ENCODE peak calls at places on chromosomes 5 and 9, in four cellular contexts. One of them, this sample, is unnamed.
A peak's percentile ranks its signal among the peaks of the same experiment; 100 is the strongest.

GRCh38 chr5:120476063-120476462 is 12.0 kb downstream of the PRR16 start:
- DNase-seq in OCI-LY7: no peak
- DNase-seq in PC-3: no peak
- DNase-seq in GM23248: no peak
- DNase-seq in this sample: no peak

GRCh38 chr9:87504938-87505337 is 7.3 kb downstream of the DAPK1 start:
- DNase-seq in GM23248: no peak
- DNase-seq in PC-3: no peak
- DNase-seq in OCI-LY7: no peak
- DNase-seq in this sample: no peak

GRCh38 chr5:98763001-98763630 is 10.3 kb upstream of the RGMB start:
- DNase-seq in PC-3: peak; percentile 63
- DNase-seq in OCI-LY7: no peak
- DNase-seq in GM23248: peak; percentile 71
- DNase-seq in this sample: peak; percentile 58

GRCh38 chr5:170277953-170278352 is 19.6 kb downstream of the LCP2 start:
- DNase-seq in OCI-LY7: peak; percentile 47
- DNase-seq in PC-3: no peak
- DNase-seq in GM23248: no peak
- DNase-seq in this sample: no peak

GRCh38 chr5:2752059-2752874 is 790 bp upstream of the IRX2 start:
- DNase-seq in PC-3: peak; percentile 28
- DNase-seq in GM23248: peak; percentile 81
- DNase-seq in OCI-LY7: no peak
- DNase-seq in this sample: peak; percentile 54

GRCh38 chr9:93058357-93059096 is at the start of gene SUSD3:
- DNase-seq in PC-3: peak; percentile 73
- DNase-seq in GM23248: no peak
- DNase-seq in OCI-LY7: peak; percentile 97
- DNase-seq in this sample: peak; percentile 93

GRCh38 chr9:13939129-13939528 is 374.8 kb downstream of the NFIB start:
- DNase-seq in PC-3: peak; percentile 73
- DNase-seq in GM23248: peak; percentile 89
- DNase-seq in OCI-LY7: no peak
- DNase-seq in this sample: no peak

GRCh38 chr9:87569008-87569908 is 71.6 kb downstream of the DAPK1 start:
- DNase-seq in GM23248: no peak
- DNase-seq in OCI-LY7: peak; percentile 26
- DNase-seq in PC-3: no peak
- DNase-seq in this sample: peak; percentile 23

GRCh38 chr9:98080780-98081179 is 24.2 kb downstream of the NANS start:
- DNase-seq in OCI-LY7: no peak
- DNase-seq in GM23248: no peak
- DNase-seq in PC-3: no peak
- DNase-seq in this sample: no peak

GRCh38 chr9:76459691-76460635 is 981 bp downstream of the GCNT1 start:
- DNase-seq in OCI-LY7: peak; percentile 71
- DNase-seq in PC-3: peak; percentile 43
- DNase-seq in GM23248: peak; percentile 86
- DNase-seq in this sample: peak; percentile 76

GRCh38 chr5:6731465-6732237 is 18.4 kb downstream of the TENT4A start:
- DNase-seq in GM23248: peak; percentile 50
- DNase-seq in OCI-LY7: no peak
- DNase-seq in PC-3: no peak
- DNase-seq in this sample: peak; percentile 32

GRCh38 chr5:343461-344401 is 22.2 kb downstream of the AHRR start:
- DNase-seq in GM23248: peak; percentile 94
- DNase-seq in OCI-LY7: no peak
- DNase-seq in PC-3: peak; percentile 34
- DNase-seq in this sample: peak; percentile 71

GRCh38 chr5:88837817-88838216 is 45.2 kb downstream of the MEF2C start:
- DNase-seq in OCI-LY7: no peak
- DNase-seq in GM23248: no peak
- DNase-seq in PC-3: no peak
- DNase-seq in this sample: no peak

GRCh38 chr5:32307769-32308194 is 5.0 kb downstream of the MTMR12 start:
- DNase-seq in GM23248: no peak
- DNase-seq in OCI-LY7: no peak
- DNase-seq in PC-3: no peak
- DNase-seq in this sample: no peak

GRCh38 chr9:92146610-92147009 is 31.4 kb upstream of the SPTLC1 start:
- DNase-seq in PC-3: no peak
- DNase-seq in GM23248: peak; percentile 51
- DNase-seq in OCI-LY7: no peak
- DNase-seq in this sample: no peak

GRCh38 chr5:178398856-178399722 is 166.5 kb upstream of the PHYKPL start:
- DNase-seq in GM23248: no peak
- DNase-seq in OCI-LY7: no peak
- DNase-seq in PC-3: no peak
- DNase-seq in this sample: no peak

GRCh38 chr9:125632321-125633115 is 74.5 kb downstream of the MAPKAP1 start:
- DNase-seq in OCI-LY7: peak; percentile 74
- DNase-seq in GM23248: peak; percentile 80
- DNase-seq in PC-3: peak; percentile 63
- DNase-seq in this sample: no peak

GRCh38 chr5:121503111-121503840 is 348.4 kb upstream of the FTMT start:
- DNase-seq in GM23248: peak; percentile 3
- DNase-seq in PC-3: peak; percentile 57
- DNase-seq in OCI-LY7: peak; percentile 8
- DNase-seq in this sample: peak; percentile 57

GRCh38 chr9:87725900-87726709 is at the start of gene CTSL:
- DNase-seq in OCI-LY7: no peak
- DNase-seq in GM23248: peak; percentile 95
- DNase-seq in PC-3: peak; percentile 67
- DNase-seq in this sample: peak; percentile 90

GRCh38 chr5:175464414-175465233 is 13.7 kb upstream of the SFXN1 start:
- DNase-seq in OCI-LY7: peak; percentile 63
- DNase-seq in PC-3: peak; percentile 71
- DNase-seq in GM23248: peak; percentile 59
- DNase-seq in this sample: peak; percentile 68

GRCh38 chr9:21082671-21083070 is 4.9 kb upstream of the IFNB1 start:
- DNase-seq in PC-3: no peak
- DNase-seq in GM23248: no peak
- DNase-seq in OCI-LY7: no peak
- DNase-seq in this sample: no peak

GRCh38 chr9:16387382-16387781 is 483.1 kb downstream of the BNC2 start:
- DNase-seq in PC-3: no peak
- DNase-seq in GM23248: peak; percentile 39
- DNase-seq in OCI-LY7: no peak
- DNase-seq in this sample: no peak

GRCh38 chr9:134413890-134414731 is 87.9 kb downstream of the RXRA start:
- DNase-seq in OCI-LY7: no peak
- DNase-seq in PC-3: peak; percentile 88
- DNase-seq in GM23248: peak; percentile 95
- DNase-seq in this sample: no peak

GRCh38 chr5:1325870-1326546 is 18.9 kb downstream of the CLPTM1L start:
- DNase-seq in OCI-LY7: no peak
- DNase-seq in GM23248: peak; percentile 49
- DNase-seq in PC-3: peak; percentile 40
- DNase-seq in this sample: no peak

GRCh38 chr9:131650254-131650653 is 89.6 kb downstream of the RAPGEF1 start:
- DNase-seq in PC-3: no peak
- DNase-seq in GM23248: peak; percentile 99
- DNase-seq in OCI-LY7: no peak
- DNase-seq in this sample: no peak

GRCh38 chr9:34742710-34743109 is 32.8 kb upstream of the CCL21 start:
- DNase-seq in GM23248: no peak
- DNase-seq in PC-3: no peak
- DNase-seq in OCI-LY7: no peak
- DNase-seq in this sample: no peak

GRCh38 chr9:136249881-136250559 is 4.4 kb upstream of the QSOX2 start:
- DNase-seq in PC-3: no peak
- DNase-seq in GM23248: no peak
- DNase-seq in OCI-LY7: no peak
- DNase-seq in this sample: no peak

GRCh38 chr9:22256381-22256780 is 190.2 kb upstream of the DMRTA1 start:
- DNase-seq in GM23248: no peak
- DNase-seq in OCI-LY7: no peak
- DNase-seq in PC-3: no peak
- DNase-seq in this sample: no peak

GRCh38 chr5:45355189-45355992 is 340.8 kb downstream of the HCN1 start:
- DNase-seq in GM23248: no peak
- DNase-seq in PC-3: no peak
- DNase-seq in OCI-LY7: no peak
- DNase-seq in this sample: no peak

GRCh38 chr5:81579525-81579924 is 171.4 kb downstream of the SSBP2 start:
- DNase-seq in OCI-LY7: peak; percentile 46
- DNase-seq in PC-3: no peak
- DNase-seq in GM23248: peak; percentile 23
- DNase-seq in this sample: no peak
- TF ChIP-seq EZH2phosphoT487 in OCI-LY7: no peak
- TF ChIP-seq EZH2phosphoT487 in PC-3: no peak
- TF ChIP-seq EZH2phosphoT487 in GM23248: no peak
- TF ChIP-seq EZH2phosphoT487 in this sample: no peak

GRCh38 chr9:96044401-96044800 is 168.9 kb downstream of the ERCC6L2 start:
- DNase-seq in GM23248: no peak
- DNase-seq in OCI-LY7: no peak
- DNase-seq in PC-3: no peak
- DNase-seq in this sample: no peak
- H3K4me2 ChIP-seq in GM23248: no peak overlapping the region
- H3K4me2 ChIP-seq in OCI-LY7: no peak overlapping the region
- H3K4me2 ChIP-seq in PC-3: no peak overlapping the region
- H3K4me2 ChIP-seq in this sample: no peak overlapping the region

DNA sequence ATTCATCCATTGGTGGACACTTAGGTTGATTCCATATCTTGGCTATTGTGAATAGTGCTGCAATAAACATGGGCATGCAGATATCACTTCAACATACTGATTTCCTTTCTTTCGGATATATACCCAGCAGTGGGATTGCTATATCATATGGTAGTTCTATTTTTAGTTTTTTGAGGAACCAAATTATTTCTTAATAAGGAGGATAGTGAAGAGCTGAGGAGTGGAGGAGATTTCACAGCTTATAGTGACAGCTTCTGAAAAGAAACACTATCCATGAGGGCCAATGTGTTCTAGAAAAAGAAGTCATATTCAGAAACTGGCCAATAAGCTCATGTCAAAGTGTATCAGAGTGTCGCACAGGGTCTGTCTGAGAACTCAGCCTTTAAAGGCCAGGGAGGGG is 183.3 kb downstream of the SEC61B start:
- DNase-seq in PC-3: no peak
- DNase-seq in GM23248: no peak
- DNase-seq in OCI-LY7: no peak
- DNase-seq in this sample: no peak
- H3K27ac ChIP-seq in PC-3: no peak overlapping the region
- H3K27ac ChIP-seq in GM23248: no peak overlapping the region
- H3K27ac ChIP-seq in OCI-LY7: no peak overlapping the region
- H3K27ac ChIP-seq in this sample: no peak overlapping the region

DNA sequence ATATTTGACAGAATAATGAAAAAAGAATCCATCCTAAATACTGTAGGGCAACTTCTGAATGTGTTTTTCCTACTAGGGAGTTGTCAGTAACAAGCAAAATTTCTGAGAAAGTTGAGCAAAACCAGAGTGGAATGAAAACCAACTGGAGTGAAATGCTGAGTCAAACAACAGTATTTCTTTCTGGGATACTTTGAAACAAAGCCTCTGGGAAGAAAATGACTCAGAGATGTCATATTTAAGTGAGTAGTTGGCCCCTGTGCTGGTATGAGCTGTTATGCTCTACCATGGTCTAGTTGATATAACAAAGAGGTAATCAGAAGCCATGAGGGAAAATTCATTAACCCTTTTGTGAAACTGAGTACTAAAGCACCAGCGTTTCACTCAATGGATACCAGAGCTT is 372.1 kb upstream of the C9orf72 start:
- DNase-seq in OCI-LY7: no peak
- DNase-seq in GM23248: peak; percentile 21
- DNase-seq in PC-3: peak; percentile 3
- DNase-seq in this sample: no peak
- TF ChIP-seq EZH2phosphoT487 in OCI-LY7: no peak
- TF ChIP-seq EZH2phosphoT487 in GM23248: no peak
- TF ChIP-seq EZH2phosphoT487 in PC-3: no peak
- TF ChIP-seq EZH2phosphoT487 in this sample: no peak

GRCh38 chr5:143870871-143871632 is 59.1 kb downstream of the HMHB1 start:
- DNase-seq in PC-3: peak; percentile 67
- DNase-seq in OCI-LY7: no peak
- DNase-seq in GM23248: peak; percentile 2
- DNase-seq in this sample: no peak
- H3K4me2 ChIP-seq in PC-3: peak overlapping the region; percentile 49
- H3K4me2 ChIP-seq in OCI-LY7: no peak overlapping the region
- H3K4me2 ChIP-seq in GM23248: no peak overlapping the region
- H3K4me2 ChIP-seq in this sample: no peak overlapping the region

GRCh38 chr5:116554764-116555163 is 19.9 kb downstream of the SEMA6A start:
- DNase-seq in GM23248: no peak
- DNase-seq in PC-3: no peak
- DNase-seq in OCI-LY7: no peak
- DNase-seq in this sample: peak; percentile 41
- H3K27ac ChIP-seq in GM23248: no peak overlapping the region
- H3K27ac ChIP-seq in PC-3: no peak overlapping the region
- H3K27ac ChIP-seq in OCI-LY7: no peak overlapping the region
- H3K27ac ChIP-seq in this sample: peak overlapping the region; percentile 93

GRCh38 chr5:180790524-180790923 is 12.1 kb downstream of the MGAT1 start:
- DNase-seq in PC-3: no peak
- DNase-seq in GM23248: no peak
- DNase-seq in OCI-LY7: no peak
- DNase-seq in this sample: no peak
- TF ChIP-seq EZH2phosphoT487 in PC-3: no peak
- TF ChIP-seq EZH2phosphoT487 in GM23248: no peak
- TF ChIP-seq EZH2phosphoT487 in OCI-LY7: no peak
- TF ChIP-seq EZH2phosphoT487 in this sample: no peak

GRCh38 chr5:80142996-80143395 is 107.8 kb downstream of the THBS4 start:
- DNase-seq in GM23248: no peak
- DNase-seq in OCI-LY7: peak; percentile 78
- DNase-seq in PC-3: no peak
- DNase-seq in this sample: no peak

GRCh38 chr5:80140496-80140895 is 105.3 kb downstream of the THBS4 start:
- DNase-seq in OCI-LY7: no peak
- DNase-seq in PC-3: no peak
- DNase-seq in GM23248: no peak
- DNase-seq in this sample: no peak

GRCh38 chr5:80143491-80143890 is 108.3 kb downstream of the THBS4 start:
- DNase-seq in PC-3: no peak
- DNase-seq in OCI-LY7: peak; percentile 73
- DNase-seq in GM23248: no peak
- DNase-seq in this sample: no peak

GRCh38 chr5:80141147-80141671 is 106.1 kb downstream of the THBS4 start:
- DNase-seq in GM23248: peak; percentile 55
- DNase-seq in OCI-LY7: no peak
- DNase-seq in PC-3: no peak
- DNase-seq in this sample: peak; percentile 91

DNA sequence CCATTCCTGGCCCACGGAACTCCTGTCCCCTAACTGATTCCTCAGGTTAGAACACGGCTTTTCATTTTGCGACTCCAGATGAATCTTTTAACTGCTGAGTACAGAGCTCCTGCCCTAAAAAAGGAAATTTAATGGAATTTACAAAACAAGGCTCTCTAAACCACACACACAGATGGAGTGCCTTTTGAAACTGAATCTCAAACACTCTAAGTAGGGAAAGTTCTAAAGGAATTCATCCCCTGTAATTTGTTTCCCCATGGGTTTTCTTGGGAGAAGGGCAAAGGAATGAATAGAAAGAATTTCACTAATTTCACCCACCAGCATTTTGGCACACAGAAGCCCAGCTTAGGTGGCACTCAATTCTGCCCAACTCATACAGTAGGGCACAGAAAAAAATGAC is 106.5 kb downstream of the THBS4 start:
- DNase-seq in GM23248: no peak
- DNase-seq in PC-3: no peak
- DNase-seq in OCI-LY7: no peak
- DNase-seq in this sample: no peak
- H3K4me2 ChIP-seq in GM23248: no peak overlapping the region
- H3K4me2 ChIP-seq in PC-3: no peak overlapping the region
- H3K4me2 ChIP-seq in OCI-LY7: no peak overlapping the region
- H3K4me2 ChIP-seq in this sample: peak overlapping the region; percentile 46

This sample was measured in neural progenitor cell.